ENCODE peak calls at places on chromosomes 1 and 21, in six cellular contexts. One of them, this sample, is unnamed.

GRCh38 chr1:94325379-94326302 is 88.3 kb upstream of the ARHGAP29 start:
- DNase-seq in IMR-90: peak; percentile 99
- DNase-seq in iPS DF 19.7: no peak
- DNase-seq in lung: no peak
- DNase-seq in GM18507: no peak
- DNase-seq in fibroblast of mammary gland: peak; percentile 99
- DNase-seq in this sample: no peak

GRCh38 chr1:244163861-244164562 is 112.9 kb downstream of the ZBTB18 start:
- DNase-seq in iPS DF 19.7: peak; percentile 78
- DNase-seq in fibroblast of mammary gland: peak; percentile 93
- DNase-seq in lung: no peak
- DNase-seq in IMR-90: peak; percentile 98
- DNase-seq in GM18507: no peak
- DNase-seq in this sample: peak; percentile 67

GRCh38 chr1:160359559-160360226 is 7.2 kb upstream of the NHLH1 start:
- DNase-seq in IMR-90: peak; percentile 32
- DNase-seq in lung: no peak
- DNase-seq in iPS DF 19.7: no peak
- DNase-seq in GM18507: no peak
- DNase-seq in fibroblast of mammary gland: peak; percentile 63
- DNase-seq in this sample: no peak

GRCh38 chr21:29351691-29352090 is 53.0 kb downstream of the BACH1 start:
- DNase-seq in lung: peak; percentile 40
- DNase-seq in GM18507: no peak
- DNase-seq in fibroblast of mammary gland: no peak
- DNase-seq in iPS DF 19.7: no peak
- DNase-seq in IMR-90: peak; percentile 91
- DNase-seq in this sample: no peak

GRCh38 chr1:206489980-206490534 is 17.3 kb upstream of the RASSF5 start:
- DNase-seq in fibroblast of mammary gland: peak; percentile 69
- DNase-seq in IMR-90: peak; percentile 69
- DNase-seq in GM18507: peak; percentile 71
- DNase-seq in lung: peak; percentile 81
- DNase-seq in iPS DF 19.7: no peak
- DNase-seq in this sample: peak; percentile 76

GRCh38 chr1:83931658-83932253 is 67.2 kb downstream of the TTLL7 start:
- DNase-seq in GM18507: peak; percentile 2
- DNase-seq in IMR-90: peak; percentile 60
- DNase-seq in iPS DF 19.7: no peak
- DNase-seq in fibroblast of mammary gland: peak; percentile 60
- DNase-seq in lung: no peak
- DNase-seq in this sample: no peak

GRCh38 chr21:16587141-16587570 is 857.4 kb downstream of the USP25 start:
- DNase-seq in IMR-90: peak; percentile 65
- DNase-seq in iPS DF 19.7: no peak
- DNase-seq in GM18507: no peak
- DNase-seq in lung: no peak
- DNase-seq in fibroblast of mammary gland: peak; percentile 88
- DNase-seq in this sample: peak; percentile 51

GRCh38 chr1:71857862-71858261 is 424.5 kb downstream of the NEGR1 start:
- DNase-seq in iPS DF 19.7: no peak
- DNase-seq in lung: no peak
- DNase-seq in GM18507: no peak
- DNase-seq in IMR-90: no peak
- DNase-seq in fibroblast of mammary gland: peak; percentile 82
- DNase-seq in this sample: no peak

GRCh38 chr1:248704556-248704955 is 2.0 kb upstream of the OR14I1 start:
- DNase-seq in fibroblast of mammary gland: no peak
- DNase-seq in lung: no peak
- DNase-seq in IMR-90: no peak
- DNase-seq in GM18507: no peak
- DNase-seq in iPS DF 19.7: no peak
- DNase-seq in this sample: no peak

GRCh38 chr1:226883630-226884029 is 13.2 kb downstream of the PSEN2 start:
- DNase-seq in iPS DF 19.7: no peak
- DNase-seq in fibroblast of mammary gland: no peak
- DNase-seq in GM18507: no peak
- DNase-seq in lung: no peak
- DNase-seq in IMR-90: no peak
- DNase-seq in this sample: no peak

GRCh38 chr1:8495928-8496401 is 178.1 kb downstream of the SLC45A1 start:
- DNase-seq in fibroblast of mammary gland: peak; percentile 33
- DNase-seq in IMR-90: peak; percentile 19
- DNase-seq in GM18507: no peak
- DNase-seq in lung: no peak
- DNase-seq in iPS DF 19.7: no peak
- DNase-seq in this sample: no peak

GRCh38 chr1:182789138-182790076 is at the start of gene NPL:
- DNase-seq in iPS DF 19.7: no peak
- DNase-seq in lung: peak; percentile 86
- DNase-seq in fibroblast of mammary gland: peak; percentile 62
- DNase-seq in IMR-90: peak; percentile 50
- DNase-seq in GM18507: peak; percentile 69
- DNase-seq in this sample: peak; percentile 95

GRCh38 chr1:167627865-167628641 is 2.0 kb upstream of the RCSD1 start:
- DNase-seq in fibroblast of mammary gland: no peak
- DNase-seq in lung: no peak
- DNase-seq in IMR-90: no peak
- DNase-seq in iPS DF 19.7: no peak
- DNase-seq in GM18507: peak; percentile 73
- DNase-seq in this sample: no peak

GRCh38 chr1:19639999-19640362 is 4.1 kb upstream of the NBL1 start:
- DNase-seq in lung: no peak
- DNase-seq in iPS DF 19.7: no peak
- DNase-seq in fibroblast of mammary gland: peak; percentile 70
- DNase-seq in IMR-90: peak; percentile 34
- DNase-seq in GM18507: no peak
- DNase-seq in this sample: no peak

GRCh38 chr1:169364948-169365347 is 2.6 kb downstream of the NME7 start:
- DNase-seq in lung: no peak
- DNase-seq in GM18507: no peak
- DNase-seq in IMR-90: no peak
- DNase-seq in iPS DF 19.7: no peak
- DNase-seq in fibroblast of mammary gland: no peak
- DNase-seq in this sample: no peak

GRCh38 chr21:46294647-46295176 is 8.6 kb downstream of the YBEY start:
- DNase-seq in IMR-90: peak; percentile 68
- DNase-seq in GM18507: no peak
- DNase-seq in iPS DF 19.7: no peak
- DNase-seq in lung: no peak
- DNase-seq in fibroblast of mammary gland: peak; percentile 72
- DNase-seq in this sample: peak; percentile 27

GRCh38 chr1:153401461-153401860 is 10.6 kb upstream of the S100A8 start:
- DNase-seq in lung: no peak
- DNase-seq in fibroblast of mammary gland: no peak
- DNase-seq in GM18507: no peak
- DNase-seq in iPS DF 19.7: no peak
- DNase-seq in IMR-90: no peak
- DNase-seq in this sample: no peak

GRCh38 chr1:156006666-156007376 is 13.9 kb downstream of the SSR2 start:
- DNase-seq in fibroblast of mammary gland: no peak
- DNase-seq in lung: no peak
- DNase-seq in iPS DF 19.7: no peak
- DNase-seq in GM18507: no peak
- DNase-seq in IMR-90: no peak
- DNase-seq in this sample: no peak

GRCh38 chr21:28089599-28090421 is 902.9 kb downstream of the LTN1 start:
- DNase-seq in lung: no peak
- DNase-seq in fibroblast of mammary gland: peak; percentile 13
- DNase-seq in GM18507: no peak
- DNase-seq in IMR-90: no peak
- DNase-seq in iPS DF 19.7: no peak
- DNase-seq in this sample: peak; percentile 86

GRCh38 chr1:179026813-179027664 is 1.3 kb downstream of the FAM20B start:
- DNase-seq in iPS DF 19.7: no peak
- DNase-seq in GM18507: no peak
- DNase-seq in IMR-90: no peak
- DNase-seq in lung: no peak
- DNase-seq in fibroblast of mammary gland: no peak
- DNase-seq in this sample: no peak

GRCh38 chr1:180981596-180982387 is 40.9 kb downstream of the STX6 start:
- DNase-seq in fibroblast of mammary gland: no peak
- DNase-seq in iPS DF 19.7: peak; percentile 23
- DNase-seq in lung: peak; percentile 38
- DNase-seq in IMR-90: no peak
- DNase-seq in GM18507: peak; percentile 35
- DNase-seq in this sample: no peak

GRCh38 chr1:12059722-12060464 is 3.2 kb upstream of the TNFRSF8 start:
- DNase-seq in lung: no peak
- DNase-seq in fibroblast of mammary gland: no peak
- DNase-seq in iPS DF 19.7: no peak
- DNase-seq in GM18507: no peak
- DNase-seq in IMR-90: no peak
- DNase-seq in this sample: no peak

GRCh38 chr1:82510431-82510830 is 709.7 kb downstream of the ADGRL2 start:
- DNase-seq in iPS DF 19.7: no peak
- DNase-seq in lung: no peak
- DNase-seq in IMR-90: no peak
- DNase-seq in GM18507: no peak
- DNase-seq in fibroblast of mammary gland: no peak
- DNase-seq in this sample: no peak

GRCh38 chr1:201624741-201625646 is 86.1 kb downstream of the NAV1 start:
- DNase-seq in lung: no peak
- DNase-seq in GM18507: no peak
- DNase-seq in IMR-90: peak; percentile 98
- DNase-seq in iPS DF 19.7: no peak
- DNase-seq in fibroblast of mammary gland: peak; percentile 99
- DNase-seq in this sample: no peak

GRCh38 chr1:220040028-220040596 is 6.2 kb downstream of the EPRS1 start:
- DNase-seq in lung: no peak
- DNase-seq in GM18507: no peak
- DNase-seq in fibroblast of mammary gland: no peak
- DNase-seq in iPS DF 19.7: no peak
- DNase-seq in IMR-90: no peak
- DNase-seq in this sample: no peak

GRCh38 chr1:169511339-169512028 is 25.7 kb upstream of the SLC19A2 start:
- DNase-seq in GM18507: no peak
- DNase-seq in iPS DF 19.7: no peak
- DNase-seq in fibroblast of mammary gland: peak; percentile 95
- DNase-seq in lung: no peak
- DNase-seq in IMR-90: peak; percentile 89
- DNase-seq in this sample: peak; percentile 21

GRCh38 chr1:33237579-33237978 is 18.7 kb upstream of the ZNF362 start:
- DNase-seq in GM18507: no peak
- DNase-seq in lung: no peak
- DNase-seq in IMR-90: no peak
- DNase-seq in iPS DF 19.7: no peak
- DNase-seq in fibroblast of mammary gland: no peak
- DNase-seq in this sample: no peak

GRCh38 chr1:213973129-213973528 is 14.6 kb upstream of the PROX1 start:
- DNase-seq in fibroblast of mammary gland: no peak
- DNase-seq in GM18507: no peak
- DNase-seq in IMR-90: no peak
- DNase-seq in lung: no peak
- DNase-seq in iPS DF 19.7: no peak
- DNase-seq in this sample: no peak

GRCh38 chr1:89699451-89699986 is 66.6 kb downstream of the LRRC8C start:
- DNase-seq in iPS DF 19.7: no peak
- DNase-seq in GM18507: no peak
- DNase-seq in fibroblast of mammary gland: no peak
- DNase-seq in IMR-90: no peak
- DNase-seq in lung: no peak
- DNase-seq in this sample: no peak

GRCh38 chr1:201418461-201418860 is 3.1 kb downstream of the TNNI1 start:
- DNase-seq in iPS DF 19.7: no peak
- DNase-seq in IMR-90: no peak
- DNase-seq in lung: no peak
- DNase-seq in fibroblast of mammary gland: no peak
- DNase-seq in GM18507: no peak
- DNase-seq in this sample: no peak

GRCh38 chr1:168613689-168614655 is 37.6 kb downstream of the XCL1 start:
- DNase-seq in fibroblast of mammary gland: peak; percentile 68
- DNase-seq in iPS DF 19.7: no peak
- DNase-seq in GM18507: no peak
- DNase-seq in lung: no peak
- DNase-seq in IMR-90: no peak
- DNase-seq in this sample: peak; percentile 74

GRCh38 chr1:103931891-103932290 is 182.2 kb downstream of the AMY1C start:
- DNase-seq in iPS DF 19.7: no peak
- DNase-seq in lung: no peak
- DNase-seq in GM18507: no peak
- DNase-seq in fibroblast of mammary gland: no peak
- DNase-seq in IMR-90: no peak
- DNase-seq in this sample: no peak

GRCh38 chr1:37056201-37056764 is 22.0 kb upstream of the GRIK3 start:
- DNase-seq in iPS DF 19.7: no peak
- DNase-seq in lung: no peak
- DNase-seq in fibroblast of mammary gland: no peak
- DNase-seq in IMR-90: no peak
- DNase-seq in GM18507: no peak
- DNase-seq in this sample: no peak

GRCh38 chr1:56977910-56978309 is 12.1 kb upstream of the C8B start:
- DNase-seq in IMR-90: no peak
- DNase-seq in iPS DF 19.7: no peak
- DNase-seq in lung: no peak
- DNase-seq in fibroblast of mammary gland: no peak
- DNase-seq in GM18507: no peak
- DNase-seq in this sample: no peak

GRCh38 chr1:45410850-45411509 is 70.7 kb upstream of the MUTYH start:
- DNase-seq in GM18507: no peak
- DNase-seq in iPS DF 19.7: no peak
- DNase-seq in lung: no peak
- DNase-seq in IMR-90: no peak
- DNase-seq in fibroblast of mammary gland: peak; percentile 15
- DNase-seq in this sample: no peak

GRCh38 chr1:13922440-13922839 is 222.5 kb downstream of the PRDM2 start:
- DNase-seq in lung: no peak
- DNase-seq in fibroblast of mammary gland: peak; percentile 40
- DNase-seq in GM18507: no peak
- DNase-seq in iPS DF 19.7: no peak
- DNase-seq in IMR-90: no peak
- DNase-seq in this sample: no peak

GRCh38 chr1:216456682-216457081 is 33.4 kb upstream of the USH2A start:
- DNase-seq in IMR-90: peak; percentile 87
- DNase-seq in GM18507: no peak
- DNase-seq in lung: no peak
- DNase-seq in iPS DF 19.7: no peak
- DNase-seq in fibroblast of mammary gland: peak; percentile 80
- DNase-seq in this sample: no peak

This sample was measured in right cardiac atrium.